ENCODE peak calls at places on chromosomes 3 and 15, in nine cellular contexts. One of them, this sample, is unnamed.

GRCh38 chr15:64611085-64611484 is 150.7 kb downstream of the ZNF609 start:
- DNase-seq in A549: no peak
- DNase-seq in lower leg skin: no peak
- DNase-seq in fibroblast of lung: no peak
- DNase-seq in neural progenitor cell: no peak
- DNase-seq in GM12878: no peak
- DNase-seq in right atrium auricular region: no peak
- DNase-seq in breast epithelium: no peak
- DNase-seq in HCT116: no peak
- DNase-seq in this sample: no peak

GRCh38 chr15:91855684-91856553 is 2.4 kb downstream of the SLCO3A1 start:
- DNase-seq in A549: peak
- DNase-seq in lower leg skin: no peak
- DNase-seq in fibroblast of lung: no peak
- DNase-seq in neural progenitor cell: peak
- DNase-seq in GM12878: peak
- DNase-seq in right atrium auricular region: no peak
- DNase-seq in breast epithelium: peak
- DNase-seq in HCT116: no peak
- DNase-seq in this sample: no peak

GRCh38 chr3:51340311-51340829 is 44.7 kb upstream of the MANF start:
- DNase-seq in A549: peak
- DNase-seq in lower leg skin: peak
- DNase-seq in fibroblast of lung: peak
- DNase-seq in neural progenitor cell: no peak
- DNase-seq in GM12878: no peak
- DNase-seq in right atrium auricular region: peak
- DNase-seq in breast epithelium: peak
- DNase-seq in HCT116: peak
- DNase-seq in this sample: peak

GRCh38 chr15:43483306-43484128 is 9.4 kb downstream of the TP53BP1 start:
- DNase-seq in A549: no peak
- DNase-seq in lower leg skin: no peak
- DNase-seq in fibroblast of lung: no peak
- DNase-seq in neural progenitor cell: no peak
- DNase-seq in GM12878: no peak
- DNase-seq in right atrium auricular region: no peak
- DNase-seq in breast epithelium: no peak
- DNase-seq in HCT116: no peak
- DNase-seq in this sample: no peak

GRCh38 chr3:18080198-18080689 is 337.8 kb upstream of the TBC1D5 start:
- DNase-seq in A549: no peak
- DNase-seq in lower leg skin: no peak
- DNase-seq in fibroblast of lung: peak
- DNase-seq in neural progenitor cell: no peak
- DNase-seq in GM12878: no peak
- DNase-seq in right atrium auricular region: no peak
- DNase-seq in breast epithelium: no peak
- DNase-seq in HCT116: no peak
- DNase-seq in this sample: no peak

GRCh38 chr3:73605388-73605787 is 19.4 kb downstream of the PDZRN3 start:
- DNase-seq in A549: no peak
- DNase-seq in lower leg skin: no peak
- DNase-seq in fibroblast of lung: peak
- DNase-seq in neural progenitor cell: no peak
- DNase-seq in GM12878: no peak
- DNase-seq in right atrium auricular region: no peak
- DNase-seq in breast epithelium: no peak
- DNase-seq in HCT116: no peak
- DNase-seq in this sample: no peak

GRCh38 chr15:97652041-97652440 is 308.5 kb upstream of the ARRDC4 start:
- DNase-seq in A549: no peak
- DNase-seq in lower leg skin: no peak
- DNase-seq in fibroblast of lung: no peak
- DNase-seq in neural progenitor cell: no peak
- DNase-seq in GM12878: no peak
- DNase-seq in right atrium auricular region: no peak
- DNase-seq in breast epithelium: no peak
- DNase-seq in HCT116: no peak
- DNase-seq in this sample: no peak

GRCh38 chr3:57942366-57942765 is 65.9 kb upstream of the FLNB start:
- DNase-seq in A549: no peak
- DNase-seq in lower leg skin: no peak
- DNase-seq in fibroblast of lung: no peak
- DNase-seq in neural progenitor cell: no peak
- DNase-seq in GM12878: no peak
- DNase-seq in right atrium auricular region: no peak
- DNase-seq in breast epithelium: no peak
- DNase-seq in HCT116: no peak
- DNase-seq in this sample: no peak

GRCh38 chr15:78148392-78149067 is 632 bp upstream of the IDH3A start:
- DNase-seq in A549: no peak
- DNase-seq in lower leg skin: no peak
- DNase-seq in fibroblast of lung: no peak
- DNase-seq in neural progenitor cell: peak
- DNase-seq in GM12878: no peak
- DNase-seq in right atrium auricular region: no peak
- DNase-seq in breast epithelium: no peak
- DNase-seq in HCT116: no peak
- DNase-seq in this sample: no peak

GRCh38 chr15:62895905-62896316 is 146.6 kb upstream of the TPM1 start:
- DNase-seq in A549: peak
- DNase-seq in lower leg skin: no peak
- DNase-seq in fibroblast of lung: peak
- DNase-seq in neural progenitor cell: no peak
- DNase-seq in GM12878: no peak
- DNase-seq in right atrium auricular region: no peak
- DNase-seq in breast epithelium: no peak
- DNase-seq in HCT116: no peak
- DNase-seq in this sample: no peak

GRCh38 chr3:196501316-196502064 is 2.1 kb downstream of the RNF168 start:
- DNase-seq in A549: no peak
- DNase-seq in lower leg skin: no peak
- DNase-seq in fibroblast of lung: peak
- DNase-seq in neural progenitor cell: peak
- DNase-seq in GM12878: no peak
- DNase-seq in right atrium auricular region: no peak
- DNase-seq in breast epithelium: no peak
- DNase-seq in HCT116: no peak
- DNase-seq in this sample: no peak

GRCh38 chr3:185112186-185112585 is 40.7 kb downstream of the C3orf70 start:
- DNase-seq in A549: no peak
- DNase-seq in lower leg skin: no peak
- DNase-seq in fibroblast of lung: no peak
- DNase-seq in neural progenitor cell: no peak
- DNase-seq in GM12878: no peak
- DNase-seq in right atrium auricular region: no peak
- DNase-seq in breast epithelium: no peak
- DNase-seq in HCT116: no peak
- DNase-seq in this sample: no peak

GRCh38 chr3:128618398-128618726 is 32.3 kb downstream of the RPN1 start:
- DNase-seq in A549: no peak
- DNase-seq in lower leg skin: no peak
- DNase-seq in fibroblast of lung: no peak
- DNase-seq in neural progenitor cell: no peak
- DNase-seq in GM12878: no peak
- DNase-seq in right atrium auricular region: no peak
- DNase-seq in breast epithelium: no peak
- DNase-seq in HCT116: no peak
- DNase-seq in this sample: no peak

GRCh38 chr3:16769525-16769924 is 115.2 kb upstream of the PLCL2 start:
- DNase-seq in A549: no peak
- DNase-seq in lower leg skin: no peak
- DNase-seq in fibroblast of lung: no peak
- DNase-seq in neural progenitor cell: no peak
- DNase-seq in GM12878: no peak
- DNase-seq in right atrium auricular region: no peak
- DNase-seq in breast epithelium: no peak
- DNase-seq in HCT116: no peak
- DNase-seq in this sample: no peak

GRCh38 chr3:177647876-177648275 is 450.6 kb upstream of the TBL1XR1 start:
- DNase-seq in A549: no peak
- DNase-seq in lower leg skin: no peak
- DNase-seq in fibroblast of lung: no peak
- DNase-seq in neural progenitor cell: no peak
- DNase-seq in GM12878: no peak
- DNase-seq in right atrium auricular region: no peak
- DNase-seq in breast epithelium: no peak
- DNase-seq in HCT116: no peak
- DNase-seq in this sample: no peak

GRCh38 chr3:32278714-32279113 is 40.2 kb downstream of the CMTM8 start:
- DNase-seq in A549: no peak
- DNase-seq in lower leg skin: no peak
- DNase-seq in fibroblast of lung: peak
- DNase-seq in neural progenitor cell: no peak
- DNase-seq in GM12878: no peak
- DNase-seq in right atrium auricular region: no peak
- DNase-seq in breast epithelium: no peak
- DNase-seq in HCT116: no peak
- DNase-seq in this sample: no peak

GRCh38 chr3:22392859-22393258 is 641.8 kb upstream of the ZNF385D start:
- DNase-seq in A549: no peak
- DNase-seq in lower leg skin: no peak
- DNase-seq in fibroblast of lung: no peak
- DNase-seq in neural progenitor cell: no peak
- DNase-seq in GM12878: no peak
- DNase-seq in right atrium auricular region: no peak
- DNase-seq in breast epithelium: no peak
- DNase-seq in HCT116: no peak
- DNase-seq in this sample: no peak

GRCh38 chr15:38558714-38559059 is 5.9 kb downstream of the RASGRP1 start:
- DNase-seq in A549: no peak
- DNase-seq in lower leg skin: no peak
- DNase-seq in fibroblast of lung: peak
- DNase-seq in neural progenitor cell: peak
- DNase-seq in GM12878: no peak
- DNase-seq in right atrium auricular region: no peak
- DNase-seq in breast epithelium: no peak
- DNase-seq in HCT116: no peak
- DNase-seq in this sample: no peak

GRCh38 chr3:186092360-186093070 is 16.4 kb downstream of the ETV5 start:
- DNase-seq in A549: no peak
- DNase-seq in lower leg skin: no peak
- DNase-seq in fibroblast of lung: no peak
- DNase-seq in neural progenitor cell: no peak
- DNase-seq in GM12878: no peak
- DNase-seq in right atrium auricular region: no peak
- DNase-seq in breast epithelium: no peak
- DNase-seq in HCT116: no peak
- DNase-seq in this sample: no peak

GRCh38 chr15:100703032-100703578 is 100.7 kb downstream of the ASB7 start:
- DNase-seq in A549: no peak
- DNase-seq in lower leg skin: no peak
- DNase-seq in fibroblast of lung: peak
- DNase-seq in neural progenitor cell: no peak
- DNase-seq in GM12878: peak
- DNase-seq in right atrium auricular region: peak
- DNase-seq in breast epithelium: peak
- DNase-seq in HCT116: no peak
- DNase-seq in this sample: no peak

DNA sequence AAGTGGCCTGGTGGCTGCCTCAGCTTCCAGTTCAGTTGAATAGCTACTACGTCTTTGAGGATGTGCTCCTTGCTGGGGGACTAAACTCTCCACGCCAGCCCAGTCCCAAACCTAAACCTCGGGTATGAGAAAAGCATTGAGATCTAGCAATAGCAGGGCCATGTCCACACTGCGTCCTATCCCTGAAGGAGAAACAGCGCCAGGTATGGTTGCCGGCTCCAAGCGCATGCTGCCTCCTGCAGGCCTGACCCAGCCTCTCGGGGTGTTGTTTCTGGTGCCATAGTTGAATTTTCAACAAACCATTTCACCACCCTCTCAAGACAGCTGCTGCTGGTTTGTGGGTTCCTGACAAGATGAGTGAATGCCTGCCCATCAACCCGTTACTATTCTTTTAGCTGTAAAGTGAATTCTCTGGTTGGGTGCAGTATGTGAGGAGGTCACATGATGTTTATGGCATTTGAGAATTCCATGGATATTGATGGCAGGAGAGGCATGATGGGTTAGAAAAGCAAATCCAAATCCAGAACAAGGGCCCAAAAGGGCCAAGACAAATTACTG is 13.0 kb upstream of the SLC28A1 start:
- DNase-seq in A549: no peak
- DNase-seq in lower leg skin: no peak
- DNase-seq in fibroblast of lung: no peak
- DNase-seq in neural progenitor cell: no peak
- DNase-seq in GM12878: no peak
- DNase-seq in right atrium auricular region: no peak
- DNase-seq in breast epithelium: no peak
- DNase-seq in HCT116: no peak
- DNase-seq in this sample: no peak
- TF ChIP-seq CTCF in A549: no peak
- TF ChIP-seq CTCF in lower leg skin: no peak
- TF ChIP-seq CTCF in fibroblast of lung: no peak
- TF ChIP-seq CTCF in neural progenitor cell: peak
- TF ChIP-seq CTCF in GM12878: peak
- TF ChIP-seq CTCF in right atrium auricular region: no peak
- TF ChIP-seq CTCF in breast epithelium: no peak
- TF ChIP-seq CTCF in HCT116: no peak
- TF ChIP-seq CTCF in this sample: no peak

GRCh38 chr15:26721231-26721630 is 51.6 kb downstream of the GABRB3 start:
- DNase-seq in A549: no peak
- DNase-seq in lower leg skin: no peak
- DNase-seq in fibroblast of lung: no peak
- DNase-seq in neural progenitor cell: no peak
- DNase-seq in GM12878: no peak
- DNase-seq in right atrium auricular region: no peak
- DNase-seq in breast epithelium: no peak
- DNase-seq in HCT116: no peak
- DNase-seq in this sample: no peak
- H3K4me3 ChIP-seq in A549: no peak
- H3K4me3 ChIP-seq in lower leg skin: no peak
- H3K4me3 ChIP-seq in fibroblast of lung: no peak
- H3K4me3 ChIP-seq in neural progenitor cell: no peak
- H3K4me3 ChIP-seq in GM12878: no peak
- H3K4me3 ChIP-seq in right atrium auricular region: no peak
- H3K4me3 ChIP-seq in breast epithelium: no peak
- H3K4me3 ChIP-seq in HCT116: no peak
- H3K4me3 ChIP-seq in this sample: no peak

DNA sequence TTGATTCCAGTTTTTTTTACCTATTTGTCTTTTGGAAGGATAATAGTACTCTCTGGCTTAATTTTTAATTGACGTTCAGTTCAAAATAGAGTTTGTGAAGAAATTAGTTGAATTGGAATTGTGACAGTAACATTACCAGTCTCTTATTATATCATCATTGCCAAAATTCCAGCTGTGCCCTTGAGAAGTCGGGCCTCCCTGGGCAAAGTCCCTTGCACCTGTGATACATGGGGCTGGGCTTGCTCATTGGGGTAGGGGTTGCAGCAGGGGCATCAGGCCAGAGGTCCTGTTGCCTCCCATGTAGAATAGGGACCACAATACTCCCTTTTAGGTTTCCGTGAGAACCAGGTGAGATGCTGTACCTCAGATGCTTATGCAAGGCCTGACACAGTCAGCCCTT is 27.9 kb upstream of the APEH start:
- DNase-seq in A549: no peak
- DNase-seq in lower leg skin: no peak
- DNase-seq in fibroblast of lung: no peak
- DNase-seq in neural progenitor cell: no peak
- DNase-seq in GM12878: no peak
- DNase-seq in right atrium auricular region: no peak
- DNase-seq in breast epithelium: no peak
- DNase-seq in HCT116: no peak
- DNase-seq in this sample: no peak
- TF ChIP-seq CTCF in A549: no peak
- TF ChIP-seq CTCF in lower leg skin: no peak
- TF ChIP-seq CTCF in fibroblast of lung: no peak
- TF ChIP-seq CTCF in neural progenitor cell: no peak
- TF ChIP-seq CTCF in GM12878: no peak
- TF ChIP-seq CTCF in right atrium auricular region: no peak
- TF ChIP-seq CTCF in breast epithelium: no peak
- TF ChIP-seq CTCF in HCT116: no peak
- TF ChIP-seq CTCF in this sample: no peak

GRCh38 chr15:40328711-40329240 is 5.3 kb downstream of the INAFM2 start:
- DNase-seq in A549: no peak
- DNase-seq in lower leg skin: no peak
- DNase-seq in fibroblast of lung: no peak
- DNase-seq in neural progenitor cell: no peak
- DNase-seq in GM12878: no peak
- DNase-seq in right atrium auricular region: no peak
- DNase-seq in breast epithelium: no peak
- DNase-seq in HCT116: no peak
- DNase-seq in this sample: no peak
- H3K4me3 ChIP-seq in A549: no peak
- H3K4me3 ChIP-seq in lower leg skin: no peak
- H3K4me3 ChIP-seq in fibroblast of lung: no peak
- H3K4me3 ChIP-seq in neural progenitor cell: no peak
- H3K4me3 ChIP-seq in GM12878: no peak
- H3K4me3 ChIP-seq in right atrium auricular region: no peak
- H3K4me3 ChIP-seq in breast epithelium: no peak
- H3K4me3 ChIP-seq in HCT116: no peak
- H3K4me3 ChIP-seq in this sample: no peak

This sample was measured in Caco-2.